ENCODE peak calls at places on chromosomes 4 and X, in four cellular contexts. One of them, this sample, is unnamed.
A peak's percentile ranks its signal among the peaks of the same experiment; 100 is the strongest.

GRCh38 chr4:123624959-123625358 is 228.4 kb downstream of the SPRY1 start:
- DNase-seq in fibroblast of lung: no peak
- DNase-seq in fibroblast of the aortic adventitia: no peak
- DNase-seq in epithelial cell of esophagus: no peak
- DNase-seq in this sample: no peak

GRCh38 chr4:110508827-110509446 is 33.0 kb downstream of the ENPEP start:
- DNase-seq in fibroblast of lung: peak; percentile 64
- DNase-seq in fibroblast of the aortic adventitia: peak; percentile 68
- DNase-seq in epithelial cell of esophagus: peak; percentile 55
- DNase-seq in this sample: no peak

GRCh38 chr4:187208641-187209040 is 485.0 kb upstream of the FAT1 start:
- DNase-seq in fibroblast of lung: no peak
- DNase-seq in fibroblast of the aortic adventitia: no peak
- DNase-seq in epithelial cell of esophagus: peak; percentile 33
- DNase-seq in this sample: no peak

GRCh38 chr4:101420661-101421060 is 73.3 kb upstream of the PPP3CA start:
- DNase-seq in fibroblast of lung: peak; percentile 6
- DNase-seq in fibroblast of the aortic adventitia: peak; percentile 25
- DNase-seq in epithelial cell of esophagus: peak; percentile 73
- DNase-seq in this sample: no peak

GRCh38 chr4:61380865-61381264 is 180.7 kb downstream of the ADGRL3 start:
- DNase-seq in fibroblast of lung: no peak
- DNase-seq in fibroblast of the aortic adventitia: no peak
- DNase-seq in epithelial cell of esophagus: no peak
- DNase-seq in this sample: no peak

GRCh38 chr4:169458575-169458974 is 153.8 kb downstream of the NEK1 start:
- DNase-seq in fibroblast of lung: no peak
- DNase-seq in fibroblast of the aortic adventitia: no peak
- DNase-seq in epithelial cell of esophagus: no peak
- DNase-seq in this sample: no peak

GRCh38 chr4:67713531-67714247 is 12.7 kb upstream of the UBA6 start:
- DNase-seq in fibroblast of lung: peak; percentile 17
- DNase-seq in fibroblast of the aortic adventitia: peak; percentile 31
- DNase-seq in epithelial cell of esophagus: peak; percentile 86
- DNase-seq in this sample: no peak

GRCh38 chrX:112967903-112968302 is 127.3 kb upstream of the AMOT start:
- DNase-seq in fibroblast of lung: no peak
- DNase-seq in fibroblast of the aortic adventitia: no peak
- DNase-seq in epithelial cell of esophagus: peak; percentile 84
- DNase-seq in this sample: no peak

GRCh38 chr4:100106982-100107381 is 83.3 kb downstream of the DDIT4L start:
- DNase-seq in fibroblast of lung: no peak
- DNase-seq in fibroblast of the aortic adventitia: no peak
- DNase-seq in epithelial cell of esophagus: no peak
- DNase-seq in this sample: no peak

GRCh38 chr4:143186634-143187033 is 1.9 kb downstream of the USP38 start:
- DNase-seq in fibroblast of lung: peak; percentile 23
- DNase-seq in fibroblast of the aortic adventitia: peak; percentile 26
- DNase-seq in epithelial cell of esophagus: peak; percentile 7
- DNase-seq in this sample: no peak

GRCh38 chrX:68146054-68146453 is 287.2 kb downstream of the OPHN1 start:
- DNase-seq in fibroblast of lung: peak; percentile 63
- DNase-seq in fibroblast of the aortic adventitia: peak; percentile 65
- DNase-seq in epithelial cell of esophagus: peak; percentile 58
- DNase-seq in this sample: no peak

GRCh38 chrX:149541521-149542047 is 772 bp downstream of the EOLA1 start:
- DNase-seq in fibroblast of lung: no peak
- DNase-seq in fibroblast of the aortic adventitia: no peak
- DNase-seq in epithelial cell of esophagus: no peak
- DNase-seq in this sample: no peak

GRCh38 chrX:154547245-154548027 is at the start of gene IKBKG:
- DNase-seq in fibroblast of lung: peak; percentile 89
- DNase-seq in fibroblast of the aortic adventitia: peak; percentile 87
- DNase-seq in epithelial cell of esophagus: peak; percentile 89
- DNase-seq in this sample: peak; percentile 77

GRCh38 chr4:159503243-159503642 is 400.4 kb downstream of the RAPGEF2 start:
- DNase-seq in fibroblast of lung: no peak
- DNase-seq in fibroblast of the aortic adventitia: no peak
- DNase-seq in epithelial cell of esophagus: no peak
- DNase-seq in this sample: no peak

GRCh38 chr4:66355328-66355727 is 685.0 kb upstream of the EPHA5 start:
- DNase-seq in fibroblast of lung: no peak
- DNase-seq in fibroblast of the aortic adventitia: no peak
- DNase-seq in epithelial cell of esophagus: no peak
- DNase-seq in this sample: no peak

GRCh38 chr4:137510866-137511265 is 21.4 kb downstream of the PCDH18 start:
- DNase-seq in fibroblast of lung: peak; percentile 97
- DNase-seq in fibroblast of the aortic adventitia: peak; percentile 99
- DNase-seq in epithelial cell of esophagus: peak; percentile 76
- DNase-seq in this sample: no peak

GRCh38 chrX:77347572-77347971 is 99.6 kb upstream of the FGF16 start:
- DNase-seq in fibroblast of lung: no peak
- DNase-seq in fibroblast of the aortic adventitia: peak; percentile 32
- DNase-seq in epithelial cell of esophagus: peak; percentile 0
- DNase-seq in this sample: no peak

GRCh38 chr4:174365018-174365587 is 81.4 kb downstream of the CEP44 start:
- DNase-seq in fibroblast of lung: peak; percentile 61
- DNase-seq in fibroblast of the aortic adventitia: peak; percentile 76
- DNase-seq in epithelial cell of esophagus: peak; percentile 49
- DNase-seq in this sample: peak; percentile 41

GRCh38 chr4:79049840-79050520 is 110.7 kb upstream of the PAQR3 start:
- DNase-seq in fibroblast of lung: no peak
- DNase-seq in fibroblast of the aortic adventitia: no peak
- DNase-seq in epithelial cell of esophagus: no peak
- DNase-seq in this sample: no peak

GRCh38 chr4:1193206-1194027 is 21.0 kb upstream of the SPON2 start:
- DNase-seq in fibroblast of lung: no peak
- DNase-seq in fibroblast of the aortic adventitia: no peak
- DNase-seq in epithelial cell of esophagus: no peak
- DNase-seq in this sample: no peak

GRCh38 chr4:54085284-54085683 is 14.7 kb upstream of the GSX2 start:
- DNase-seq in fibroblast of lung: peak; percentile 90
- DNase-seq in fibroblast of the aortic adventitia: peak; percentile 85
- DNase-seq in epithelial cell of esophagus: peak; percentile 96
- DNase-seq in this sample: no peak

GRCh38 chrX:97168646-97169045 is 284.9 kb downstream of the RPA4 start:
- DNase-seq in fibroblast of lung: no peak
- DNase-seq in fibroblast of the aortic adventitia: no peak
- DNase-seq in epithelial cell of esophagus: no peak
- DNase-seq in this sample: no peak
- TF ChIP-seq CTCF in fibroblast of lung: no peak
- TF ChIP-seq CTCF in fibroblast of the aortic adventitia: no peak
- TF ChIP-seq CTCF in epithelial cell of esophagus: no peak
- TF ChIP-seq CTCF in this sample: no peak

GRCh38 chr4:150533673-150534072 is 48.3 kb upstream of the MAB21L2 start:
- DNase-seq in fibroblast of lung: no peak
- DNase-seq in fibroblast of the aortic adventitia: no peak
- DNase-seq in epithelial cell of esophagus: no peak
- DNase-seq in this sample: no peak
- TF ChIP-seq CTCF in fibroblast of lung: no peak
- TF ChIP-seq CTCF in fibroblast of the aortic adventitia: no peak
- TF ChIP-seq CTCF in epithelial cell of esophagus: no peak
- TF ChIP-seq CTCF in this sample: no peak

GRCh38 chr4:7556558-7556957 is 121.8 kb upstream of the PSAPL1 start:
- DNase-seq in fibroblast of lung: no peak
- DNase-seq in fibroblast of the aortic adventitia: no peak
- DNase-seq in epithelial cell of esophagus: no peak
- DNase-seq in this sample: no peak

GRCh38 chr4:7552466-7552865 is 117.7 kb upstream of the PSAPL1 start:
- DNase-seq in fibroblast of lung: no peak
- DNase-seq in fibroblast of the aortic adventitia: no peak
- DNase-seq in epithelial cell of esophagus: no peak
- DNase-seq in this sample: no peak

GRCh38 chr4:7557447-7557846 is 122.7 kb upstream of the PSAPL1 start:
- DNase-seq in fibroblast of lung: peak; percentile 35
- DNase-seq in fibroblast of the aortic adventitia: peak; percentile 28
- DNase-seq in epithelial cell of esophagus: peak; percentile 2
- DNase-seq in this sample: no peak

GRCh38 chr4:7553280-7553679 is 118.5 kb upstream of the PSAPL1 start:
- DNase-seq in fibroblast of lung: no peak
- DNase-seq in fibroblast of the aortic adventitia: no peak
- DNase-seq in epithelial cell of esophagus: no peak
- DNase-seq in this sample: no peak

GRCh38 chr4:7554885-7555284 is 120.2 kb upstream of the PSAPL1 start:
- DNase-seq in fibroblast of lung: no peak
- DNase-seq in fibroblast of the aortic adventitia: no peak
- DNase-seq in epithelial cell of esophagus: no peak
- DNase-seq in this sample: no peak
- TF ChIP-seq CTCF in fibroblast of lung: no peak
- TF ChIP-seq CTCF in fibroblast of the aortic adventitia: no peak
- TF ChIP-seq CTCF in epithelial cell of esophagus: no peak
- TF ChIP-seq CTCF in this sample: no peak

GRCh38 chr4:52423967-52424366 is 235.1 kb downstream of the USP46 start:
- DNase-seq in fibroblast of lung: no peak
- DNase-seq in fibroblast of the aortic adventitia: no peak
- DNase-seq in epithelial cell of esophagus: no peak
- DNase-seq in this sample: no peak
- TF ChIP-seq CTCF in fibroblast of lung: no peak
- TF ChIP-seq CTCF in fibroblast of the aortic adventitia: no peak
- TF ChIP-seq CTCF in epithelial cell of esophagus: no peak
- TF ChIP-seq CTCF in this sample: no peak

DNA sequence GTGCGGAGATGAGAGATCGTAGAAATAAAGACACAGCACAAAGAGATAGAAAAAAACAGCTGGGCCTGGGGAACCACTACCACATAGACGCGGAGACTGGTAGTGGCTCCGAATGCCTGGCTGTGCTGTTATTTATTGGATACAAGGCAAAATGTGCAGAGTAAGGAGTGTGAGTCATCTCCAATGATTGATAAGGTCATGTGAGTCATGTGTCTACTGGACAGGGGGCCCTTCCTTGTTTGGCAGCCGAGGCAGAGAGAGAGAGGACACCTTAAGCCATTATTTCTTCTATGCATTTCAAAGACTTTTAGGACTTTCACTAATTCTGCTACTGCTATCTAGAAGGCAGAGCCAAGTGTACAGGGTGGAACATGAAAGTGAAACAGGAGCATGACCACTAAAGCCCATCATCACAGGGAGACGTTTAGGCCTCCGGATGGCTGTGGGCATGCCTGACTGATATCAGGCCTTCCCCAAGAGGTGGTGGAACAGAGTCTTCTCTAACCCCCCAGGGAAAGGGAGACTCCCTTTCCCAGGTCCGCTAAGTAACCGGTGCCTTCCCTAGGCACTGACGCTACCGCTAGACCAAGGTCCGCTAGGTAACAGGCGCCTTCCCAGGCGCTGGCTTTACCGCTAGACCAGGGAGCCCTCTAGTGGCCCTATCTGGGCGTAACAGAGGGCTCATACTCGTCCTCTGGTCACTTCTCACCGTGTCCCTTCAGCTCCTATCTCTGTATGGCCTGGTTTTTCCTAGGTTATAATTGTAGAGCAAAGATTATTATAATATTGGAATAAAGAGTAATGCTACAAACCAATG is 921.5 kb upstream of the PCDH10 start:
- DNase-seq in fibroblast of lung: peak; percentile 29
- DNase-seq in fibroblast of the aortic adventitia: peak; percentile 33
- DNase-seq in epithelial cell of esophagus: peak; percentile 47
- DNase-seq in this sample: peak; percentile 34
- TF ChIP-seq CTCF in fibroblast of lung: peak; percentile 45
- TF ChIP-seq CTCF in fibroblast of the aortic adventitia: peak; percentile 51
- TF ChIP-seq CTCF in epithelial cell of esophagus: peak; percentile 67
- TF ChIP-seq CTCF in this sample: peak; percentile 29

This sample was measured in endothelial cell.